ENCODE peak calls at places on chromosomes 16 and 17, in seven cellular contexts. One of them, this sample, is unnamed.
A peak's percentile ranks its signal among the peaks of the same experiment; 100 is the strongest.

GRCh38 chr17:73261617-73261951 is at the start of gene CPSF4L:
- DNase-seq in T-helper 1 cell: no peak
- DNase-seq in GM19239: no peak
- DNase-seq in endothelial cell: no peak
- DNase-seq in GM04503: no peak
- DNase-seq in M059J: no peak
- DNase-seq in HS-5: no peak
- DNase-seq in this sample: no peak

GRCh38 chr17:81170727-81171494 is 4.9 kb upstream of the AATK start:
- DNase-seq in T-helper 1 cell: no peak
- DNase-seq in GM19239: no peak
- DNase-seq in endothelial cell: no peak
- DNase-seq in GM04503: no peak
- DNase-seq in M059J: no peak
- DNase-seq in HS-5: no peak
- DNase-seq in this sample: no peak

GRCh38 chr17:42072323-42073187 is 22.2 kb upstream of the C17orf113 start:
- DNase-seq in T-helper 1 cell: no peak
- DNase-seq in GM19239: no peak
- DNase-seq in endothelial cell: peak; percentile 46
- DNase-seq in GM04503: no peak
- DNase-seq in M059J: no peak
- DNase-seq in HS-5: no peak
- DNase-seq in this sample: no peak

GRCh38 chr16:71929048-71929447 is 33.7 kb downstream of the IST1 start:
- DNase-seq in T-helper 1 cell: no peak
- DNase-seq in GM19239: no peak
- DNase-seq in endothelial cell: no peak
- DNase-seq in GM04503: peak; percentile 37
- DNase-seq in M059J: peak; percentile 87
- DNase-seq in HS-5: no peak
- DNase-seq in this sample: no peak

GRCh38 chr17:57406131-57406980 is 150.0 kb downstream of the MSI2 start:
- DNase-seq in T-helper 1 cell: no peak
- DNase-seq in GM19239: no peak
- DNase-seq in endothelial cell: peak; percentile 11
- DNase-seq in GM04503: no peak
- DNase-seq in M059J: peak; percentile 84
- DNase-seq in HS-5: no peak
- DNase-seq in this sample: no peak

GRCh38 chr16:72247821-72248253 is 75.9 kb upstream of the PMFBP1 start:
- DNase-seq in T-helper 1 cell: no peak
- DNase-seq in GM19239: no peak
- DNase-seq in endothelial cell: no peak
- DNase-seq in GM04503: peak; percentile 46
- DNase-seq in M059J: peak; percentile 34
- DNase-seq in HS-5: peak; percentile 58
- DNase-seq in this sample: peak; percentile 27

GRCh38 chr16:3070608-3071111 is 5.2 kb downstream of the IL32 start:
- DNase-seq in T-helper 1 cell: no peak
- DNase-seq in GM19239: no peak
- DNase-seq in endothelial cell: no peak
- DNase-seq in GM04503: no peak
- DNase-seq in M059J: no peak
- DNase-seq in HS-5: no peak
- DNase-seq in this sample: no peak

GRCh38 chr16:12010388-12011251 is 34.1 kb downstream of the SNX29 start:
- DNase-seq in T-helper 1 cell: no peak
- DNase-seq in GM19239: no peak
- DNase-seq in endothelial cell: no peak
- DNase-seq in GM04503: no peak
- DNase-seq in M059J: no peak
- DNase-seq in HS-5: no peak
- DNase-seq in this sample: no peak

GRCh38 chr16:20409398-20410152 is at the start of gene ACSM5:
- DNase-seq in T-helper 1 cell: no peak
- DNase-seq in GM19239: peak; percentile 15
- DNase-seq in endothelial cell: no peak
- DNase-seq in GM04503: no peak
- DNase-seq in M059J: peak; percentile 90
- DNase-seq in HS-5: no peak
- DNase-seq in this sample: peak; percentile 73

GRCh38 chr16:31474173-31474714 is 2.3 kb downstream of the TGFB1I1 start:
- DNase-seq in T-helper 1 cell: no peak
- DNase-seq in GM19239: no peak
- DNase-seq in endothelial cell: no peak
- DNase-seq in GM04503: peak; percentile 85
- DNase-seq in M059J: no peak
- DNase-seq in HS-5: no peak
- DNase-seq in this sample: peak; percentile 55

GRCh38 chr16:70738083-70738977 is 52.5 kb upstream of the MTSS2 start:
- DNase-seq in T-helper 1 cell: no peak
- DNase-seq in GM19239: peak; percentile 40
- DNase-seq in endothelial cell: peak; percentile 71
- DNase-seq in GM04503: peak; percentile 55
- DNase-seq in M059J: peak; percentile 64
- DNase-seq in HS-5: no peak
- DNase-seq in this sample: peak; percentile 62

This sample was measured in tibial artery.